ENCODE peak calls at places on chromosome 15, in four cellular contexts. One of them, this sample, is unnamed.

GRCh38 chr15:29266052-29266572 is 3.5 kb downstream of the NSMCE3 start:
- DNase-seq in sigmoid colon: no peak
- DNase-seq in SK-N-MC: no peak
- DNase-seq in HepG2: no peak
- DNase-seq in this sample: no peak

GRCh38 chr15:29666241-29666640 is 156.0 kb downstream of the TJP1 start:
- DNase-seq in HepG2: no peak
- DNase-seq in sigmoid colon: no peak
- DNase-seq in SK-N-MC: no peak
- DNase-seq in this sample: no peak

GRCh38 chr15:99435138-99435695 is 130.6 kb upstream of the MEF2A start:
- DNase-seq in HepG2: no peak
- DNase-seq in sigmoid colon: peak
- DNase-seq in SK-N-MC: no peak
- DNase-seq in this sample: no peak

GRCh38 chr15:101091080-101092017 is 160.5 kb downstream of the CHSY1 start:
- DNase-seq in HepG2: peak
- DNase-seq in SK-N-MC: no peak
- DNase-seq in sigmoid colon: no peak
- DNase-seq in this sample: no peak

GRCh38 chr15:67147410-67147949 is 82.1 kb downstream of the SMAD3 start:
- DNase-seq in HepG2: no peak
- DNase-seq in SK-N-MC: no peak
- DNase-seq in sigmoid colon: peak
- DNase-seq in this sample: no peak

GRCh38 chr15:63933522-63933921 is 99.8 kb upstream of the HERC1 start:
- DNase-seq in SK-N-MC: no peak
- DNase-seq in sigmoid colon: no peak
- DNase-seq in HepG2: no peak
- DNase-seq in this sample: peak

GRCh38 chr15:45906230-45906629 is 271.4 kb downstream of the SQOR start:
- DNase-seq in sigmoid colon: no peak
- DNase-seq in HepG2: no peak
- DNase-seq in SK-N-MC: no peak
- DNase-seq in this sample: no peak

GRCh38 chr15:71069693-71070092 is 45.6 kb upstream of the THSD4 start:
- DNase-seq in sigmoid colon: no peak
- DNase-seq in SK-N-MC: no peak
- DNase-seq in HepG2: no peak
- DNase-seq in this sample: no peak

GRCh38 chr15:62611002-62611401 is 431.5 kb upstream of the TPM1 start:
- DNase-seq in HepG2: no peak
- DNase-seq in sigmoid colon: no peak
- DNase-seq in SK-N-MC: no peak
- DNase-seq in this sample: no peak

GRCh38 chr15:62344806-62345539 is 179.9 kb upstream of the C2CD4B start:
- DNase-seq in sigmoid colon: no peak
- DNase-seq in SK-N-MC: no peak
- DNase-seq in HepG2: peak
- DNase-seq in this sample: peak

GRCh38 chr15:73388256-73388781 is 19.6 kb upstream of the HCN4 start:
- DNase-seq in sigmoid colon: no peak
- DNase-seq in SK-N-MC: no peak
- DNase-seq in HepG2: peak
- DNase-seq in this sample: peak

GRCh38 chr15:27854601-27855000 is 244.5 kb downstream of the OCA2 start:
- DNase-seq in HepG2: no peak
- DNase-seq in sigmoid colon: no peak
- DNase-seq in SK-N-MC: no peak
- DNase-seq in this sample: no peak

GRCh38 chr15:58357529-58358476 is 74.0 kb upstream of the LIPC start:
- DNase-seq in HepG2: no peak
- DNase-seq in SK-N-MC: no peak
- DNase-seq in sigmoid colon: no peak
- DNase-seq in this sample: no peak

GRCh38 chr15:59657635-59658125 is 365 bp upstream of the GTF2A2 start:
- DNase-seq in SK-N-MC: peak
- DNase-seq in HepG2: no peak
- DNase-seq in sigmoid colon: no peak
- DNase-seq in this sample: no peak
- TF ChIP-seq POLR2AphosphoS5 in SK-N-MC: no peak
- TF ChIP-seq POLR2AphosphoS5 in HepG2: no peak
- TF ChIP-seq POLR2AphosphoS5 in sigmoid colon: no peak
- TF ChIP-seq POLR2AphosphoS5 in this sample: no peak

GRCh38 chr15:84747423-84748273 is 744 bp upstream of the ZNF592 start:
- DNase-seq in sigmoid colon: peak
- DNase-seq in HepG2: peak
- DNase-seq in SK-N-MC: peak
- DNase-seq in this sample: no peak
- TF ChIP-seq POLR2AphosphoS5 in sigmoid colon: peak
- TF ChIP-seq POLR2AphosphoS5 in HepG2: peak
- TF ChIP-seq POLR2AphosphoS5 in SK-N-MC: no peak
- TF ChIP-seq POLR2AphosphoS5 in this sample: no peak

GRCh38 chr15:90101130-90101968 is 919 bp downstream of the IDH2 start:
- DNase-seq in sigmoid colon: peak
- DNase-seq in SK-N-MC: no peak
- DNase-seq in HepG2: no peak
- DNase-seq in this sample: no peak

GRCh38 chr15:90097475-90097874 is 4.8 kb downstream of the IDH2 start:
- DNase-seq in sigmoid colon: no peak
- DNase-seq in HepG2: no peak
- DNase-seq in SK-N-MC: no peak
- DNase-seq in this sample: no peak

GRCh38 chr15:90101969-90102890 is at the start of gene IDH2:
- DNase-seq in SK-N-MC: no peak
- DNase-seq in HepG2: peak
- DNase-seq in sigmoid colon: peak
- DNase-seq in this sample: no peak

GRCh38 chr15:90099868-90100854 is 2.1 kb downstream of the IDH2 start:
- DNase-seq in HepG2: peak
- DNase-seq in SK-N-MC: no peak
- DNase-seq in sigmoid colon: peak
- DNase-seq in this sample: no peak

GRCh38 chr15:90099072-90099867 is 3.0 kb downstream of the IDH2 start:
- DNase-seq in sigmoid colon: no peak
- DNase-seq in HepG2: no peak
- DNase-seq in SK-N-MC: no peak
- DNase-seq in this sample: no peak
- TF ChIP-seq POLR2AphosphoS5 in sigmoid colon: no peak
- TF ChIP-seq POLR2AphosphoS5 in HepG2: no peak
- TF ChIP-seq POLR2AphosphoS5 in SK-N-MC: no peak
- TF ChIP-seq POLR2AphosphoS5 in this sample: no peak

DNA sequence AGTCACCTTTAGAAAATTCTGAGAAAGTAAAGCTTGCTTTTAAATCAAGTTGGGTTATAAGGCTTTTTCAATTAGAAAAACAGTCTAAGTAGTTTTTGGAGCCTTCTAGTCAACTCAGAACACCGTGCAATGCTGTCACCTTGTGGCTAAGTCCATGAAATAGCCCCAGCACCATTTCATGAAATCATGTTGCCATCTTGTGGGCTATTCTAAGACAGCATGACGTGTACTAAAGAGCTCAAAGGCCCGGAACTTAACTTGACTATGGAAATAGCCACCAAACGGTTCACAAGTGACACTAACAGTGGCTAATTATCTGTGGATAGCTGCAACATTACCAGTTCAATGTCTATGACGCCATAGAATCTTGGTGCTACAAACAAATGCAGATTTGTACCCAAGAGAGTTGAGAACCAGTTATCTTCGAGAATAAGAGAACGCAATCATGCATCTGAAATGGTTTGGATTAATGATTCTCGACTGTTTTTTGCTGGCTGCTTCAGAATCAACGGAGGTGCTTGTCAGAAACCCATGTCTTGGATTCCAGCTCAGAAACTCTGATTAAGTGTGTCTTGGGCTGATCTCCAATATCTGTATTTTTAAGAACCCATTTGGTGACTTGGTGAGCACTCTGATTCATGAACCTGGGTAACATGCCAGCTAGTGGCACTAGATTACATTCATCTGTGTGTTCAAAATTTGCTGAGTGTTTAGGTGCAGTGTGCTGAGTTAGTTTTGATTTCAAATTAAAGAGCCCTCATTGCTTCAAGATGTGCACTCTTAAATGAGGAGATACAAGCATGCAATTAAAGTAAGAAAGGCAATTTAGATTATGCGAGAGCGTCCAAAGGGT is 111.2 kb upstream of the MCTP2 start:
- DNase-seq in SK-N-MC: peak
- DNase-seq in HepG2: peak
- DNase-seq in sigmoid colon: peak
- DNase-seq in this sample: peak
- TF ChIP-seq POLR2AphosphoS5 in SK-N-MC: no peak
- TF ChIP-seq POLR2AphosphoS5 in HepG2: no peak
- TF ChIP-seq POLR2AphosphoS5 in sigmoid colon: no peak
- TF ChIP-seq POLR2AphosphoS5 in this sample: no peak

GRCh38 chr15:92528736-92529135 is 126.8 kb downstream of the FAM174B start:
- DNase-seq in HepG2: no peak
- DNase-seq in sigmoid colon: no peak
- DNase-seq in SK-N-MC: no peak
- DNase-seq in this sample: no peak

GRCh38 chr15:92523176-92523575 is 129.5 kb downstream of the ST8SIA2 start:
- DNase-seq in SK-N-MC: no peak
- DNase-seq in HepG2: no peak
- DNase-seq in sigmoid colon: no peak
- DNase-seq in this sample: no peak

GRCh38 chr15:92525758-92526245 is 129.8 kb downstream of the FAM174B start:
- DNase-seq in SK-N-MC: no peak
- DNase-seq in sigmoid colon: no peak
- DNase-seq in HepG2: no peak
- DNase-seq in this sample: no peak

GRCh38 chr15:92524161-92524560 is 130.5 kb downstream of the ST8SIA2 start:
- DNase-seq in HepG2: no peak
- DNase-seq in sigmoid colon: no peak
- DNase-seq in SK-N-MC: no peak
- DNase-seq in this sample: no peak

GRCh38 chr15:92527197-92527596 is 128.4 kb downstream of the FAM174B start:
- DNase-seq in sigmoid colon: peak
- DNase-seq in HepG2: no peak
- DNase-seq in SK-N-MC: no peak
- DNase-seq in this sample: no peak
- TF ChIP-seq POLR2AphosphoS5 in sigmoid colon: no peak
- TF ChIP-seq POLR2AphosphoS5 in HepG2: no peak
- TF ChIP-seq POLR2AphosphoS5 in SK-N-MC: no peak
- TF ChIP-seq POLR2AphosphoS5 in this sample: no peak

GRCh38 chr15:75029378-75030022 is 6.1 kb downstream of the PPCDC start:
- DNase-seq in SK-N-MC: peak
- DNase-seq in sigmoid colon: peak
- DNase-seq in HepG2: peak
- DNase-seq in this sample: no peak
- TF ChIP-seq POLR2AphosphoS5 in SK-N-MC: peak
- TF ChIP-seq POLR2AphosphoS5 in sigmoid colon: no peak
- TF ChIP-seq POLR2AphosphoS5 in HepG2: no peak
- TF ChIP-seq POLR2AphosphoS5 in this sample: no peak

This sample was measured in Panc1.